ENCODE peak calls at places on chromosomes 16 and 17, in seven cellular contexts. E is KBM-7; N is GM12865; X is sigmoid colon; O is hippocampal formation; K is activated CD8-positive, alpha-beta memory T cell treated with anti-CD3 and anti-CD28 coated beads for 1 hour; H is heart left ventricle. P is an unnamed sample.

GRCh38 chr17:70190959-70191805 is 21.9 kb downstream of the KCNJ2 start:
- DNase-seq in K (no peak), N (no peak), E (no peak), X (no peak), H (no peak), O (no peak), P (no peak)

GRCh38 chr16:58481931-58482330 is 18.0 kb upstream of the NDRG4 start:
- DNase-seq in N (no peak), H (no peak), K (no peak), E (no peak), O (no peak), X (no peak), P (no peak)

GRCh38 chr16:81600275-81600674 is 155.7 kb downstream of the CMIP start:
- DNase-seq in K (no peak), N (no peak), X (no peak), O (no peak), E (no peak), H (no peak), P (no peak)

GRCh38 chr17:7982171-7982570 is 20.2 kb upstream of the GUCY2D start:
- DNase-seq in X (peak), N (no peak), K (no peak), O (no peak), E (no peak), H (no peak), P (no peak)

GRCh38 chr17:36525113-36525512 is 9.6 kb downstream of the MYO19 start:
- DNase-seq in N (no peak), X (no peak), E (no peak), K (no peak), H (no peak), O (no peak), P (no peak)

GRCh38 chr17:65085397-65085796 is 28.9 kb upstream of the GNA13 start:
- DNase-seq in K (no peak), N (no peak), E (no peak), O (no peak), H (no peak), X (no peak), P (no peak)

GRCh38 chr17:4934173-4934979 is 2.3 kb downstream of the GP1BA start:
- DNase-seq in E (peak), K (no peak), O (no peak), H (no peak), N (peak), X (no peak), P (no peak)

GRCh38 chr17:1754430-1755112 is 7.3 kb upstream of the SERPINF1 start:
- DNase-seq in X (no peak), N (no peak), O (no peak), E (no peak), K (no peak), H (no peak), P (no peak)

GRCh38 chr16:14324581-14324980 is 253.5 kb downstream of the MRTFB start:
- DNase-seq in N (no peak), K (no peak), X (no peak), H (no peak), E (no peak), O (no peak), P (no peak)

GRCh38 chr16:70684146-70685060 is 1.4 kb downstream of the MTSS2 start:
- DNase-seq in N (no peak), H (no peak), X (no peak), K (no peak), O (no peak), E (no peak), P (peak)

GRCh38 chr17:18262111-18262510 is 1.6 kb downstream of the MIEF2 start:
- DNase-seq in E (no peak), N (no peak), O (no peak), H (no peak), X (no peak), K (no peak), P (no peak)

GRCh38 chr17:3980381-3980975 is 16.2 kb upstream of the ATP2A3 start:
- DNase-seq in X (no peak), N (no peak), O (no peak), E (no peak), H (no peak), K (no peak), P (no peak)

GRCh38 chr17:81134064-81134781 is 31.1 kb upstream of the PVALEF start:
- DNase-seq in E (no peak), K (no peak), O (no peak), H (no peak), N (no peak), X (no peak), P (no peak)